ENCODE peak calls at places on chromosomes 6 and 20, in five cellular contexts. One of them, this sample, is unnamed. For H3K4me1, the result is how much of the 10 kb centered on the place peaks cover.

GRCh38 chr20:21808863-21809664 is 103.6 kb downstream of the PAX1 start:
- DNase-seq in hepatocyte: peak
- DNase-seq in A549: peak
- DNase-seq in PC-3: peak
- DNase-seq in fibroblast of lung: no peak
- DNase-seq in this sample: no peak

GRCh38 chr6:77447254-77447653 is 16.0 kb downstream of the HTR1B start:
- DNase-seq in PC-3: no peak
- DNase-seq in fibroblast of lung: no peak
- DNase-seq in hepatocyte: no peak
- DNase-seq in A549: no peak
- DNase-seq in this sample: no peak

GRCh38 chr20:20225325-20225724 is 142.6 kb upstream of the INSM1 start:
- DNase-seq in hepatocyte: no peak
- DNase-seq in fibroblast of lung: no peak
- DNase-seq in A549: no peak
- DNase-seq in PC-3: no peak
- DNase-seq in this sample: no peak

GRCh38 chr6:155782739-155783459 is 327.3 kb upstream of the NOX3 start:
- DNase-seq in A549: no peak
- DNase-seq in hepatocyte: no peak
- DNase-seq in PC-3: peak
- DNase-seq in fibroblast of lung: peak
- DNase-seq in this sample: no peak

GRCh38 chr20:21569586-21569985 is 55.7 kb upstream of the NKX2-2 start:
- DNase-seq in fibroblast of lung: no peak
- DNase-seq in hepatocyte: no peak
- DNase-seq in PC-3: no peak
- DNase-seq in A549: no peak
- DNase-seq in this sample: no peak

GRCh38 chr20:1334761-1335160 is 5.8 kb upstream of the SDCBP2 start:
- DNase-seq in PC-3: no peak
- DNase-seq in A549: no peak
- DNase-seq in fibroblast of lung: no peak
- DNase-seq in hepatocyte: no peak
- DNase-seq in this sample: no peak

GRCh38 chr20:56447227-56447626 is 21.2 kb upstream of the RTF2 start:
- DNase-seq in hepatocyte: no peak
- DNase-seq in fibroblast of lung: no peak
- DNase-seq in A549: no peak
- DNase-seq in PC-3: no peak
- DNase-seq in this sample: no peak

GRCh38 chr6:1766663-1767062 is 156.9 kb downstream of the FOXC1 start:
- DNase-seq in hepatocyte: no peak
- DNase-seq in fibroblast of lung: peak
- DNase-seq in A549: no peak
- DNase-seq in PC-3: peak
- DNase-seq in this sample: no peak

GRCh38 chr6:154894903-154895302 is 100.2 kb upstream of the TIAM2 start:
- DNase-seq in PC-3: no peak
- DNase-seq in fibroblast of lung: no peak
- DNase-seq in hepatocyte: no peak
- DNase-seq in A549: no peak
- DNase-seq in this sample: no peak

GRCh38 chr20:4519530-4519929 is 202.2 kb upstream of the PRND start:
- DNase-seq in A549: no peak
- DNase-seq in hepatocyte: peak
- DNase-seq in fibroblast of lung: no peak
- DNase-seq in PC-3: peak
- DNase-seq in this sample: no peak

GRCh38 chr6:162777091-162777490 is 49.3 kb downstream of the PACRG start:
- DNase-seq in fibroblast of lung: no peak
- DNase-seq in PC-3: no peak
- DNase-seq in hepatocyte: no peak
- DNase-seq in A549: no peak
- DNase-seq in this sample: no peak

GRCh38 chr6:134956676-134957075 is 6.8 kb upstream of the ALDH8A1 start:
- DNase-seq in PC-3: no peak
- DNase-seq in fibroblast of lung: peak
- DNase-seq in hepatocyte: no peak
- DNase-seq in A549: no peak
- DNase-seq in this sample: no peak

GRCh38 chr6:142946924-142947701 is 2.1 kb upstream of the HIVEP2 start:
- DNase-seq in hepatocyte: peak
- DNase-seq in fibroblast of lung: peak
- DNase-seq in PC-3: peak
- DNase-seq in A549: peak
- DNase-seq in this sample: no peak

GRCh38 chr6:108921547-108922331 is 73.5 kb downstream of the ARMC2 start:
- DNase-seq in A549: no peak
- DNase-seq in fibroblast of lung: peak
- DNase-seq in PC-3: no peak
- DNase-seq in hepatocyte: no peak
- DNase-seq in this sample: no peak

GRCh38 chr6:41731561-41732086 is 3.8 kb downstream of the TFEB start:
- DNase-seq in A549: no peak
- DNase-seq in fibroblast of lung: no peak
- DNase-seq in hepatocyte: no peak
- DNase-seq in PC-3: no peak
- DNase-seq in this sample: no peak

GRCh38 chr20:49388790-49389189 is 93.7 kb downstream of the KCNB1 start:
- DNase-seq in hepatocyte: no peak
- DNase-seq in A549: no peak
- DNase-seq in fibroblast of lung: no peak
- DNase-seq in PC-3: no peak
- DNase-seq in this sample: no peak

GRCh38 chr6:15096894-15097837 is 148.7 kb upstream of the JARID2 start:
- DNase-seq in hepatocyte: no peak
- DNase-seq in fibroblast of lung: no peak
- DNase-seq in PC-3: no peak
- DNase-seq in A549: no peak
- DNase-seq in this sample: peak

DNA sequence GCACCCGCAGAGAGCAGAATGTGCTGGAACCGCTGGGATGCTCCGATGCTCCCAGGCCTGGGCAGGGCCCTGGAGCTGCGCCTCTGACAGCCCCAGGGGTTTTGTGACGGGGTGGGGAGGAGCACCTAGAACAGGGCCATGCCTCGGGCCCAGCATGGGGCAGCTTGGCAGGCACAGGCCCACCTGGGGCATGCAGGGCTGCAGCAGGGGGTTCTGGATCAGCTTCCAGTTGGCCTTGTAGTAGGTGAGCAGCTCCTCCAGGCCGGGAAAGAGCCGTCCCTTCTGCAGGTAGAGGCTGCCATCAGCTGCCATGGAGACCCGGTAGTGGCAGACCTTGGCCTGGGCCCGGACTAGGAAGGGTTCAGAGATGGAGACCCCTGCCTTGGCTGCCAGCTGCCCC is 4.4 kb downstream of the SRMS start:
- DNase-seq in A549: no peak
- DNase-seq in PC-3: no peak
- DNase-seq in hepatocyte: no peak
- DNase-seq in fibroblast of lung: no peak
- DNase-seq in this sample: no peak
- H3K4me1 ChIP-seq in A549: under half
- H3K4me1 ChIP-seq in PC-3: under half
- H3K4me1 ChIP-seq in hepatocyte: under half
- H3K4me1 ChIP-seq in fibroblast of lung: under half
- H3K4me1 ChIP-seq in this sample: under half

GRCh38 chr20:47785321-47785899 is at the start of gene SULF2:
- DNase-seq in A549: no peak
- DNase-seq in hepatocyte: peak
- DNase-seq in PC-3: peak
- DNase-seq in fibroblast of lung: no peak
- DNase-seq in this sample: no peak

GRCh38 chr20:47785900-47786762 is 850 bp upstream of the SULF2 start:
- DNase-seq in PC-3: peak
- DNase-seq in fibroblast of lung: peak
- DNase-seq in hepatocyte: peak
- DNase-seq in A549: peak
- DNase-seq in this sample: no peak

GRCh38 chr20:47782920-47783552 is 2.2 kb downstream of the SULF2 start:
- DNase-seq in PC-3: no peak
- DNase-seq in A549: peak
- DNase-seq in fibroblast of lung: no peak
- DNase-seq in hepatocyte: no peak
- DNase-seq in this sample: no peak

GRCh38 chr20:47784256-47784598 is 1.1 kb downstream of the SULF2 start:
- DNase-seq in fibroblast of lung: no peak
- DNase-seq in PC-3: no peak
- DNase-seq in hepatocyte: no peak
- DNase-seq in A549: no peak
- DNase-seq in this sample: no peak

DNA sequence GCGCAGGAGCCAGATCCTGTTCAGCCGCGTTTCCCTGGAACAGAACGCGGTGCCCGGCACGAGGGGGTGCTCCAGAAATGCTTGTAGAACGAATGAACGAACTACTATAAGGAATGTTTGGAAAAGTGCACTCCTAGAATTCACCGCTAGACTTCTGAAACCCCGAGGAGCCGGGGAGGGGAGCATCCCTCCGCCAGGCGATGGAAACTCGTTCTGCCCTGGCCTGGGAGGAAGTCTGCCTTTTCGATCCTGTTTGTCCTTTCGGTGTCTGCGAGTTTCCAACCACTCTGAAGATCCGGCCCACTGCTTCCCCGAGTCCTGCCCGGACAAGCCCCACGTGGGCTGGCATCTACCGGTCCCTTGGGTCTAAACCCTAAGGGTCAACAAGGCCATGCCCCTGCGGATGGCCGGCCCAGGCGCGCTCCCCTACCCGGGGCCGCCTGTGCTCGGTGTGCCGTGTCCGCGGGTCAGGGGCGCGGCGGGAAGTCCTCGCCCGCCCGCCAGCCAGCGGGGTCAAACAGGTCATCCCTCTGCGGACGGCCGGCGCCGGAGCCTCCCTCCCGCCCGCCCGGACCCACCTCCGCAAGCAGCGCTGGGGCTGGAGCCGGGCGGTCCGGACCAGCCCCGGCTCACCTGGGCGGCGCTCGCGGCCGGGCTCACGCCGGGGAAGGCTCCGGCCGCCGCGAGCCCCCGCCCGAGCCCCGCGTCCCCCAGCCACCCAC is 521 bp downstream of the SULF2 start:
- DNase-seq in fibroblast of lung: peak
- DNase-seq in A549: peak
- DNase-seq in hepatocyte: peak
- DNase-seq in PC-3: peak
- DNase-seq in this sample: no peak
- TF ChIP-seq CTCF in fibroblast of lung: peak
- TF ChIP-seq CTCF in A549: no peak
- TF ChIP-seq CTCF in hepatocyte: peak
- TF ChIP-seq CTCF in PC-3: peak
- TF ChIP-seq CTCF in this sample: peak

GRCh38 chr20:45315672-45316071 is 7.6 kb upstream of the MATN4 start:
- DNase-seq in fibroblast of lung: no peak
- DNase-seq in PC-3: no peak
- DNase-seq in hepatocyte: no peak
- DNase-seq in A549: no peak
- DNase-seq in this sample: no peak
- H3K4me2 ChIP-seq in fibroblast of lung: no peak
- H3K4me2 ChIP-seq in PC-3: no peak
- H3K4me2 ChIP-seq in hepatocyte: no peak
- H3K4me2 ChIP-seq in A549: no peak
- H3K4me2 ChIP-seq in this sample: no peak

GRCh38 chr6:52180787-52181558 is 5.2 kb upstream of the IL17A start:
- DNase-seq in hepatocyte: no peak
- DNase-seq in A549: no peak
- DNase-seq in fibroblast of lung: no peak
- DNase-seq in PC-3: no peak
- DNase-seq in this sample: no peak

GRCh38 chr6:52183131-52183530 is 3.0 kb upstream of the IL17A start:
- DNase-seq in hepatocyte: no peak
- DNase-seq in PC-3: no peak
- DNase-seq in fibroblast of lung: no peak
- DNase-seq in A549: no peak
- DNase-seq in this sample: no peak

GRCh38 chr6:52174118-52174517 is 12.1 kb upstream of the IL17A start:
- DNase-seq in fibroblast of lung: no peak
- DNase-seq in hepatocyte: no peak
- DNase-seq in PC-3: no peak
- DNase-seq in A549: no peak
- DNase-seq in this sample: no peak

GRCh38 chr6:52176550-52176949 is 9.6 kb upstream of the IL17A start:
- DNase-seq in fibroblast of lung: no peak
- DNase-seq in PC-3: no peak
- DNase-seq in hepatocyte: no peak
- DNase-seq in A549: no peak
- DNase-seq in this sample: no peak

DNA sequence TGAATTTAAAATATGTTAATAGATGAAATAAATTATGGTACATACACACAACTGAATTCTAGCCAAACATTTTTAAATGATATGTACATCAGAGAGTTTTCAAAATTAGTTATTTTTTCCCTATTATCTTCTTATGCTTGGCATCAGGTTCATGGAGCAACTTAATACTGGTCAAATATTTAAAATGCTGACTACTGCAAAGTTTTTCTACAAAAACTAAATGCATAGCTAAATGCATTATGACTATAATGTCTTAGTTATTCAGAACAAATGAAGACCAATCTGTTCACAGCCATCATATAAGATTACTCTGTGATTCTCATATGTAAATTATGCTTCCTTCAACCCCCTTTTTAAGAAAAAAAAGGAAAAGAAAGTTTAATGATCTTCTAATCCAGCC is 8.2 kb upstream of the IL17A start:
- DNase-seq in PC-3: no peak
- DNase-seq in A549: no peak
- DNase-seq in fibroblast of lung: no peak
- DNase-seq in hepatocyte: no peak
- DNase-seq in this sample: no peak
- H3K4me1 ChIP-seq in PC-3: under half
- H3K4me1 ChIP-seq in A549: under half
- H3K4me1 ChIP-seq in fibroblast of lung: under half
- H3K4me1 ChIP-seq in hepatocyte: under half
- H3K4me1 ChIP-seq in this sample: under half

GRCh38 chr6:117829594-117830319 is 77.3 kb upstream of the SLC35F1 start:
- DNase-seq in PC-3: peak
- DNase-seq in A549: peak
- DNase-seq in fibroblast of lung: peak
- DNase-seq in hepatocyte: peak
- DNase-seq in this sample: no peak
- TF ChIP-seq CTCF in PC-3: peak
- TF ChIP-seq CTCF in A549: peak
- TF ChIP-seq CTCF in fibroblast of lung: peak
- TF ChIP-seq CTCF in hepatocyte: peak
- TF ChIP-seq CTCF in this sample: no peak

This sample was measured in keratinocyte.